ENCODE peak calls at places on chromosomes 2 and 18, in six cellular contexts. D is cerebellar cortex; Y is stimulated activated CD4-positive, alpha-beta T cell treated with anti-CD3 and anti-CD28 coated beads, Interleukin-15, amount 100 ng/mL, for 1 hour; P is COR-L47; A is posterior cingulate gyrus; N is activated gamma-delta T cell treated with Interleukin-2 at 50 U/mL for 16 hours. J is an unnamed sample.

GRCh38 chr2:190277234-190278112 is 42.2 kb downstream of the HIBCH start:
- DNase-seq in D (peak; percentile 33), Y (no peak), P (peak; percentile 13), A (no peak), N (no peak), J (no peak)

GRCh38 chr2:128405981-128406601 is 87.4 kb upstream of the HS6ST1 start:
- DNase-seq in D (no peak), Y (no peak), P (no peak), A (no peak), N (no peak), J (no peak)

GRCh38 chr2:233867993-233868532 is at the start of gene MSL3B:
- DNase-seq in D (no peak), Y (peak; percentile 46), P (peak; percentile 8), A (no peak), N (peak; percentile 50), J (no peak)

GRCh38 chr2:86764661-86765307 is 25.9 kb downstream of the CD8A start:
- DNase-seq in D (peak; percentile 76), Y (no peak), P (peak; percentile 2), A (no peak), N (peak; percentile 7), J (no peak)

GRCh38 chr2:150710916-150711315 is 223.4 kb upstream of the RND3 start:
- DNase-seq in D (no peak), Y (no peak), P (peak; percentile 7), A (no peak), N (no peak), J (no peak)

GRCh38 chr2:162011718-162012564 is 62.1 kb downstream of the DPP4 start:
- DNase-seq in D (no peak), Y (no peak), P (no peak), A (no peak), N (peak; percentile 25), J (no peak)

GRCh38 chr2:127504552-127505460 is 21.5 kb downstream of the IWS1 start:
- DNase-seq in D (no peak), Y (no peak), P (no peak), A (no peak), N (no peak), J (no peak)

GRCh38 chr2:197134206-197134605 is 176.4 kb downstream of the ANKRD44 start:
- DNase-seq in D (no peak), Y (no peak), P (no peak), A (no peak), N (no peak), J (no peak)

GRCh38 chr2:165901595-165901994 is 52.0 kb downstream of the TTC21B start:
- DNase-seq in D (no peak), Y (no peak), P (no peak), A (no peak), N (no peak), J (no peak)

GRCh38 chr2:165720526-165720925 is 73.5 kb downstream of the GALNT3 start:
- DNase-seq in D (no peak), Y (no peak), P (no peak), A (no peak), N (no peak), J (no peak)

GRCh38 chr18:12811191-12811950 is 72.7 kb downstream of the PTPN2 start:
- DNase-seq in D (no peak), Y (no peak), P (no peak), A (no peak), N (no peak), J (no peak)

GRCh38 chr18:2894841-2895370 is 48.1 kb downstream of the EMILIN2 start:
- DNase-seq in D (no peak), Y (no peak), P (no peak), A (no peak), N (no peak), J (no peak)

GRCh38 chr18:59593291-59593717 is 103.9 kb downstream of the CCBE1 start:
- DNase-seq in D (no peak), Y (no peak), P (no peak), A (no peak), N (no peak), J (no peak)